ENCODE peak calls at places on chromosome 11, in six cellular contexts. K is cardiac fibroblast; M is Jurkat, Clone E6-1; C is skeletal muscle cell; Y is iris pigment epithelial cell; G is GM20000. V is an unnamed sample.

GRCh38 chr11:12724301-12725046 is 50.3 kb downstream of the TEAD1 start:
- DNase-seq in K (peak; percentile 97), Y (peak; percentile 96), G (no peak), C (peak; percentile 88), M (no peak), V (peak; percentile 76)

GRCh38 chr11:86617502-86617901 is 54.9 kb downstream of the ME3 start:
- DNase-seq in C (no peak), K (no peak), G (no peak), M (no peak), Y (peak; percentile 54), V (peak; percentile 71)

GRCh38 chr11:44600739-44601416 is 35.4 kb downstream of the CD82 start:
- DNase-seq in M (no peak), Y (no peak), K (peak; percentile 63), G (peak; percentile 39), C (peak; percentile 43), V (peak; percentile 35)

GRCh38 chr11:27423125-27423524 is 49.5 kb downstream of the LGR4 start:
- DNase-seq in C (peak; percentile 94), K (peak; percentile 97), Y (peak; percentile 92), M (no peak), G (no peak), V (peak; percentile 97)

GRCh38 chr11:100777118-100777517 is 90.0 kb downstream of the ARHGAP42 start:
- DNase-seq in G (no peak), M (no peak), K (no peak), C (no peak), Y (no peak), V (no peak)

GRCh38 chr11:64455436-64456261 is 96.7 kb downstream of the RPS6KA4 start:
- DNase-seq in G (no peak), C (no peak), K (no peak), M (no peak), Y (no peak), V (no peak)

GRCh38 chr11:93577291-93577690 is 34.1 kb upstream of the SMCO4 start:
- DNase-seq in C (peak; percentile 12), K (peak; percentile 2), G (no peak), M (no peak), Y (peak; percentile 78), V (no peak)

GRCh38 chr11:125063429-125064043 is 431 bp downstream of the SLC37A2 start:
- DNase-seq in Y (no peak), G (peak; percentile 57), C (no peak), K (no peak), M (no peak), V (no peak)

GRCh38 chr11:66247295-66247694 is 21.1 kb upstream of the RAB1B start:
- DNase-seq in M (no peak), C (no peak), K (no peak), G (no peak), Y (no peak), V (no peak)

GRCh38 chr11:29324328-29324727 is 692.5 kb downstream of the KCNA4 start:
- DNase-seq in Y (peak; percentile 80), M (no peak), G (no peak), C (no peak), K (peak; percentile 41), V (peak; percentile 72)

GRCh38 chr11:79417069-79417920 is 23.5 kb downstream of the TENM4 start:
- DNase-seq in G (no peak), C (no peak), K (no peak), M (no peak), Y (no peak), V (no peak)

GRCh38 chr11:66860449-66860831 is 3.6 kb downstream of the LRFN4 start:
- DNase-seq in Y (no peak), K (no peak), G (peak; percentile 22), M (no peak), C (no peak), V (no peak)

GRCh38 chr11:129210831-129211181 is 18.7 kb upstream of the ARHGAP32 start:
- DNase-seq in Y (no peak), K (no peak), M (no peak), C (no peak), G (no peak), V (no peak)

GRCh38 chr11:91209751-91210150 is 986.9 kb upstream of the CHORDC1 start:
- DNase-seq in C (no peak), M (no peak), G (no peak), K (no peak), Y (no peak), V (no peak)

GRCh38 chr11:67389477-67389876 is 2.3 kb upstream of the RAD9A start:
- DNase-seq in G (peak; percentile 70), Y (no peak), M (no peak), K (no peak), C (no peak), V (no peak)

GRCh38 chr11:131773626-131774025 is 403.2 kb downstream of the NTM start:
- DNase-seq in Y (peak; percentile 34), C (peak; percentile 64), K (no peak), M (no peak), G (no peak), V (no peak)

GRCh38 chr11:128361451-128362020 is 225.8 kb downstream of the ETS1 start:
- DNase-seq in K (peak; percentile 74), M (no peak), C (no peak), G (no peak), Y (peak; percentile 77), V (no peak)

GRCh38 chr11:56670984-56671383 is 7.5 kb downstream of the OR5AR1 start:
- DNase-seq in K (no peak), G (no peak), M (no peak), C (no peak), Y (no peak), V (no peak)

GRCh38 chr11:37724305-37724704 is 1126.3 kb upstream of the RAG2 start:
- DNase-seq in M (no peak), K (no peak), C (no peak), G (no peak), Y (peak; percentile 3), V (no peak)

GRCh38 chr11:116707746-116708145 is 65.0 kb downstream of the BUD13 start:
- DNase-seq in K (no peak), Y (no peak), C (no peak), M (no peak), G (no peak), V (no peak)

GRCh38 chr11:134170909-134171281 is 52.9 kb downstream of the NCAPD3 start:
- DNase-seq in G (no peak), C (no peak), M (no peak), K (peak; percentile 29), Y (peak; percentile 35), V (peak; percentile 47)

GRCh38 chr11:85815186-85815911 is 4.4 kb upstream of the SYTL2 start:
- DNase-seq in Y (peak; percentile 77), K (no peak), M (no peak), G (no peak), C (peak; percentile 39), V (peak; percentile 83)

GRCh38 chr11:66543263-66544107 is 2.4 kb downstream of the ZDHHC24 start:
- DNase-seq in G (peak; percentile 77), Y (peak; percentile 63), M (peak; percentile 86), C (peak; percentile 9), K (peak; percentile 65), V (peak; percentile 35)

GRCh38 chr11:107549253-107549953 is 16.1 kb downstream of the ALKBH8 start:
- DNase-seq in G (peak; percentile 29), K (peak; percentile 63), C (no peak), Y (peak; percentile 58), M (peak; percentile 28), V (peak; percentile 27)

GRCh38 chr11:14973621-14974020 is 1.5 kb upstream of the CALCA start:
- DNase-seq in Y (peak; percentile 7), M (no peak), C (no peak), K (peak; percentile 11), G (no peak), V (no peak)

GRCh38 chr11:119373917-119374631 is 7.4 kb downstream of the USP2 start:
- DNase-seq in Y (peak; percentile 65), M (peak; percentile 24), C (no peak), G (peak; percentile 67), K (peak; percentile 85), V (peak; percentile 62)

GRCh38 chr11:870127-870413 is 27.4 kb downstream of the TSPAN4 start:
- DNase-seq in G (no peak), C (no peak), M (no peak), Y (no peak), K (no peak), V (no peak)

GRCh38 chr11:76206077-76206326 is 300 bp downstream of the WNT11 start:
- DNase-seq in M (no peak), G (no peak), K (no peak), Y (no peak), C (no peak), V (no peak)

GRCh38 chr11:58671946-58672345 is 49.5 kb downstream of the CNTF start:
- DNase-seq in M (no peak), K (no peak), C (no peak), Y (no peak), G (no peak), V (no peak)

GRCh38 chr11:68560216-68560615 is 99.7 kb downstream of the PPP6R3 start:
- DNase-seq in Y (no peak), K (no peak), C (no peak), G (no peak), M (no peak), V (no peak)

GRCh38 chr11:113730887-113731726 is 25.0 kb upstream of the TMPRSS5 start:
- DNase-seq in Y (peak; percentile 73), G (peak; percentile 13), K (peak; percentile 72), C (peak; percentile 33), M (no peak), V (peak; percentile 46)

GRCh38 chr11:46332568-46333128 is 14.6 kb upstream of the DGKZ start:
- DNase-seq in K (no peak), Y (no peak), M (no peak), C (no peak), G (no peak), V (no peak)

GRCh38 chr11:66880484-66881211 is 23.8 kb downstream of the LRFN4 start:
- DNase-seq in C (no peak), K (no peak), Y (no peak), G (no peak), M (peak; percentile 86), V (no peak)

GRCh38 chr11:81658722-81659121 is 1074.9 kb downstream of the FAM181B start:
- DNase-seq in M (peak; percentile 41), Y (peak; percentile 14), G (peak; percentile 14), K (peak; percentile 8), C (no peak), V (no peak)